ENCODE peak calls at places on chromosomes 13 and 19, in four cellular contexts. O is mesothelial cell of epicardium, H is neural crest cell, Q is GM23338. R is an unnamed sample.

GRCh38 chr13:74562381-74562780 is 428.2 kb upstream of the KLF12 start:
- DNase-seq in O (no peak), H (no peak), Q (no peak), R (no peak)

GRCh38 chr19:42555317-42555716 is 27.0 kb upstream of the CEACAM1 start:
- DNase-seq in O (no peak), H (no peak), Q (peak), R (no peak)

GRCh38 chr13:111370147-111370546 is 49.7 kb downstream of the TEX29 start:
- DNase-seq in O (no peak), H (no peak), Q (no peak), R (no peak)

GRCh38 chr13:40206241-40207109 is 460.0 kb downstream of the FOXO1 start:
- DNase-seq in O (no peak), H (no peak), Q (no peak), R (peak)

GRCh38 chr19:28519950-28520861 is 692.7 kb downstream of the UQCRFS1 start:
- DNase-seq in O (no peak), H (no peak), Q (no peak), R (no peak)

GRCh38 chr19:46615966-46616365 is 8.9 kb downstream of the PTGIR start:
- DNase-seq in O (no peak), H (no peak), Q (no peak), R (no peak)

GRCh38 chr13:41513600-41513999 is 56.2 kb downstream of the RGCC start:
- DNase-seq in O (no peak), H (no peak), Q (no peak), R (no peak)

GRCh38 chr19:30785728-30786127 is 413.5 kb downstream of the ZNF536 start:
- DNase-seq in O (no peak), H (no peak), Q (peak), R (no peak)

GRCh38 chr19:7494416-7495098 is 5.7 kb upstream of the PEX11G start:
- DNase-seq in O (no peak), H (peak), Q (no peak), R (no peak)

GRCh38 chr13:46593403-46593802 is 40.4 kb downstream of the LRCH1 start:
- DNase-seq in O (no peak), H (no peak), Q (no peak), R (peak)

GRCh38 chr13:105139380-105140285 is 1395.8 kb downstream of the EFNB2 start:
- DNase-seq in O (no peak), H (no peak), Q (peak), R (peak)

GRCh38 chr13:72745260-72745659 is 17.5 kb downstream of the BORA start:
- DNase-seq in O (no peak), H (no peak), Q (no peak), R (no peak)

GRCh38 chr13:44921931-44922758 is 67.1 kb downstream of the NUFIP1 start:
- DNase-seq in O (no peak), H (no peak), Q (no peak), R (no peak)

GRCh38 chr13:25948910-25949309 is 102.9 kb downstream of the SHISA2 start:
- DNase-seq in O (no peak), H (no peak), Q (no peak), R (no peak)

GRCh38 chr13:110403721-110404120 is 96.6 kb downstream of the COL4A2 start:
- DNase-seq in O (no peak), H (no peak), Q (no peak), R (no peak)

GRCh38 chr19:38255759-38256052 is 468 bp downstream of the PPP1R14A start:
- DNase-seq in O (no peak), H (no peak), Q (peak), R (no peak)

GRCh38 chr13:98495627-98496238 is 81.2 kb downstream of the STK24 start:
- DNase-seq in O (no peak), H (no peak), Q (no peak), R (no peak)

GRCh38 chr19:2578911-2579677 is 103.2 kb downstream of the GADD45B start:
- DNase-seq in O (peak), H (peak), Q (peak), R (peak)

GRCh38 chr13:27174766-27175455 is 3.3 kb upstream of the USP12 start:
- DNase-seq in O (no peak), H (no peak), Q (no peak), R (no peak)

GRCh38 chr19:29767039-29767735 is 44.6 kb upstream of the CCNE1 start:
- DNase-seq in O (no peak), H (no peak), Q (no peak), R (no peak)

GRCh38 chr19:46630806-46631205 is 5.2 kb downstream of the GNG8 start:
- DNase-seq in O (no peak), H (no peak), Q (no peak), R (no peak)

GRCh38 chr19:21513651-21514050 is 8.2 kb downstream of the ZNF429 start:
- DNase-seq in O (no peak), H (no peak), Q (no peak), R (no peak)

GRCh38 chr13:58397596-58398387 is 766.2 kb downstream of the PCDH17 start:
- DNase-seq in O (no peak), H (no peak), Q (no peak), R (no peak)

GRCh38 chr13:70249332-70250064 is 141.2 kb upstream of the KLHL1 start:
- DNase-seq in O (no peak), H (no peak), Q (peak), R (no peak)

GRCh38 chr19:38044267-38045111 is 137.5 kb downstream of the SIPA1L3 start:
- DNase-seq in O (no peak), H (no peak), Q (no peak), R (no peak)

GRCh38 chr13:78136966-78137365 is 218.3 kb upstream of the EDNRB start:
- DNase-seq in O (no peak), H (no peak), Q (no peak), R (no peak)

GRCh38 chr13:78129850-78130249 is 211.2 kb upstream of the EDNRB start:
- DNase-seq in O (no peak), H (no peak), Q (no peak), R (no peak)

GRCh38 chr13:78137404-78138142 is 218.9 kb upstream of the EDNRB start:
- DNase-seq in O (no peak), H (peak), Q (peak), R (peak)

GRCh38 chr13:78133511-78133910 is 214.9 kb upstream of the EDNRB start:
- DNase-seq in O (no peak), H (no peak), Q (no peak), R (no peak)

DNA sequence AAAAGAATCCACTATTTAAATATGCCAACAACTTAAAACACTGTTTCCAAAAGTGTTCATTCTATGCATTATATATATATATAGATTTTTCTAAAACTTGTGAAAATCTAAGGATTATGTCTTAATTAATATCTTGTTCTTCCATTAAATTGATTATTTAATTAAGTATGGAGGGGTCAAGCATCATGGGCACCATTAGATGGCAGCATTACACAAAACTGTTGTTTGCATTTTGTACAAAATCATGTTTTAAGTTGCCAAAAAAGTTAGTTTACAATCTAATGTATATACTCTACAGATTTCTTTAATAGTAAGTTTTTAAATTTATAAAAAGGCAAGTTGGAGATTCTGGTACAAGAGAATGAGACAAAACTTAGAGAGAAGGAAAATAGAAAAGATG is 213.2 kb upstream of the EDNRB start:
- DNase-seq in O (no peak), H (no peak), Q (no peak), R (no peak)
- TF ChIP-seq CTCF in O (no peak), H (peak), Q (peak), R (no peak)

GRCh38 chr13:48969685-48970084 is 6.0 kb upstream of the FNDC3A start:
- DNase-seq in O (no peak), H (no peak), Q (no peak), R (no peak)
- TF ChIP-seq CTCF in O (no peak), H (no peak), Q (no peak), R (no peak)

GRCh38 chr13:24744247-24744646 is 19.7 kb upstream of the RNF17 start:
- DNase-seq in O (no peak), H (no peak), Q (no peak), R (no peak)

GRCh38 chr13:24745861-24746617 is 17.9 kb upstream of the RNF17 start:
- DNase-seq in O (no peak), H (no peak), Q (peak), R (no peak)

GRCh38 chr13:24745516-24745860 is 18.5 kb upstream of the RNF17 start:
- DNase-seq in O (no peak), H (no peak), Q (peak), R (no peak)

GRCh38 chr13:24747248-24748151 is 16.5 kb upstream of the RNF17 start:
- DNase-seq in O (no peak), H (no peak), Q (peak), R (no peak)

DNA sequence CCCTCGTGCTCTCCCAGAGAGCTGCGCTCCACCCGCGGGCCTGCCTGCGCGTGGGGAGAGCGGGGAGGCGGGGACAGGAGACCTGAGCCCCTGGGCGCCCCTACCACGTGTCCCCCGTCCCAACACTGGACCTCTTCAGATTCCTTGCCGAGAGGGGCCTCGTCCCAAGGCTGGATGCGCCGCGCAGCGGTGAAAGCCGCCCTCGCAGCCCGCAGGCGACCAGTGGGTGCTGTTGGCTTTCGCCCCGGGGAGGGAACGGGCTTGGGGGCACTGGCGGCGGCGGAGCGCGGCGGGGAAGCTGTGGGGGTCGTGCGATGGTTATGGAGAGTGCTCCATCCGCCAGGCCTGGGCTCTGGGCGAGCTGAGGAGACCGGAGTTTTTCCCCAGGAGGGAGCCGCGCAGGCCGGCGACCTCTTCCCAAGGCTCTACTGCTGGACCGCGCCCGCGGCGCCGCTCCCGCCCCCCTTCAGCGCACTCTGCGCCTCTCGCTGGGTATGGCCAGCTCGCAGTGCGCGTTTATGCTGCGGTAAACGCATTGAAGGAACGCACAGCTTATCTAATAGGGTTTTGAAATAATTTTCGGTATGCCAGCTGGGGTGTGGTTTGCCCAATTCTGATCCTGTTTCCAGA is 17.2 kb upstream of the RNF17 start:
- DNase-seq in O (no peak), H (peak), Q (peak), R (no peak)
- TF ChIP-seq CTCF in O (no peak), H (peak), Q (peak), R (no peak)

DNA sequence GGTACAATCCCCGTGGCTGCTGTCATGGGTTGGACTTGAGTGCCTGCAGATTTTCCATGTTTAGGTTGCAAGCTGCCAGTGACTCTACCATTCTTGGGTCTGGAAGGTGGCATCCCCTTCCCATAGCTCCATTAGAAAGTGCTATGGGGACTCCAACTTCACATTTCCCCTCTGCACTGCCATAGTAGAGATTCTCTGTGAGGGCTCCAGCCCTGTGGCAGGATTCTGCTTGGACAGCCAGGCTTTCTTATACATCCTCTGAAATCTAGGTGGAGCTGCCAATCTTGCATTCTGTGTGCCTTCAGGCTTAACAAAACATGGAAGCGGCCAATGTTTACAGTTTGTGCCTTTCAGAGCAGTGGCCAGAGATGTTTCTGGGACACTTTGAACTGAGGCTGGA is 636.2 kb downstream of the SLITRK6 start:
- DNase-seq in O (no peak), H (no peak), Q (no peak), R (no peak)
- TF ChIP-seq CTCF in O (no peak), H (no peak), Q (no peak), R (no peak)

GRCh38 chr13:103772576-103772975 is 706.4 kb upstream of the SLC10A2 start:
- DNase-seq in O (no peak), H (no peak), Q (peak), R (no peak)
- TF ChIP-seq CTCF in O (peak), H (peak), Q (peak), R (no peak)

DNA sequence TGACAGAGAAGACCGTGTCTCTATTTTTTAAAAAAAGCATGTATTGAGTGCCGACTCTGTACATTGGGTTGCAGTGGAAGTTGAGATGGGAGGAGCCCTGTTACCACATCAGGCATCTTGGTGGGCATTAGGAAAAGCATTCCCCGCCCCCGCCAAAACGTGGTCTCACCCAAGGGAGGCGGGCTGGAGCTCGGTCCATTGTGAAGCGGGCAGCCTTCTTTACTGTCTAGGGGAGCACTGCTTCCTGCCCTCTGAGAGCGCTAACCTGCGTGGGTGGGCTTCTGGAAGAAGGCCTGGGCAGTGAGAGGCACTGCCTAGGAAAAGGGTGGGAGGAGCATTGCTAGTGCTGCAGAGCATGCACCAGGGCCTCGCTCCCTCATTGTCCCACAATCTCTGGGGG is 3.9 kb downstream of the NR1H2 start:
- DNase-seq in O (no peak), H (no peak), Q (no peak), R (no peak)
- TF ChIP-seq CTCF in O (no peak), H (no peak), Q (no peak), R (no peak)

GRCh38 chr19:10389863-10390262 is 9.5 kb upstream of the TYK2 start:
- DNase-seq in O (no peak), H (no peak), Q (peak), R (no peak)
- TF ChIP-seq CTCF in O (no peak), H (peak), Q (peak), R (no peak)

DNA sequence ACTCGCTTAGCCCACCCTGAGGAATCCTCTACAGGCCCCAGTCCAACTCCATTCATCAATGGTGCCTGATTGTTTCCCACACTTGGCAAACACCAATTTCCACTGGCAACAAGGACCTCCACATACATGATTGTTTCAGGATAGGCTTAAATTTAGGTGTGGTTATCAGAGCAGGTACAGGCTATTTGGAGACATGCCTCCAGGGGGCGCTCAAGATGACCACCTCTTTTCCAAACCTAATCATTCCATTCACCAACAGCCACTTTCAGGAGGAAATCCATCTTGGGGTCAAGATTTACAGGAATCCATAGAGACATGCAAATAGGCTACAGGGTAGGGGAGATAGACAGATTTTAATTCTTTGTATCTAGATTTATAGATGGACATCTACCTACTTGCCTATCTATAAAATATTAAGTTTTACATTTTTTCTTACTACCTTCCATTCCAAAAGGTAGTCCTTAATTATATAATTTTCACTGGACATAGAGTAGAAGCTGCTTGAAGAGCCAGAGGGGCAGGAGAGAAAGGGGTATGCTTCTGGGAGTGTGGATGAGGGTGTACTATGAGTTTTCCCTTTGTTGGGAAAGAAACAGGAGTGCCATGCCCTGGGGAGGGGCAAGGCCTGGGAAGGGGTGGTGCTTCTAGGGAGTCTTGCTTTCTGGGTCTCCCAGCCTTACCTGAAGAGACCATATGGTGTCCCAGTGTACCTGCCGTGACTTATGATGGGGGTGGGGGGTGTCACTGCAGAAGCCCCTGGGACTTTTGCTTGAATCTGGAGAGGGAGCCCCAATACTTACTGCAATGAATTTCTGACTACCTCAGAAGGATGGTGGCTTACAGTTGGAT is 14.1 kb upstream of the PCDH8 start:
- DNase-seq in O (no peak), H (peak), Q (peak), R (no peak)
- TF ChIP-seq CTCF in O (peak), H (peak), Q (peak), R (no peak)

GRCh38 chr13:95955255-95955654 is 97.9 kb downstream of the UGGT2 start:
- DNase-seq in O (no peak), H (no peak), Q (no peak), R (no peak)
- TF ChIP-seq CTCF in O (no peak), H (no peak), Q (no peak), R (no peak)

R was measured in activated B cell treated with CpG ODN at 0.5 μM for 24 hours.